ENCODE peak calls at places on chromosomes 5 and 9, in seven cellular contexts. A is progenitor cell of endocrine pancreas; K is T-cell; P is activated T-helper 1 cell treated with anti-CD3 and anti-CD28 coated beads, Interleukin-2, amount 50 U/mL, for 16 hours; O is AG04449; Y is AG04450; J is left colon. V is an unnamed sample.

GRCh38 chr5:105172918-105173317 is 1610.3 kb upstream of the NUDT12 start:
- DNase-seq in K (no peak), J (no peak), Y (no peak), P (no peak), O (no peak), A (no peak), V (no peak)

GRCh38 chr9:134163374-134164196 is 779 bp downstream of the RNU6ATAC start:
- DNase-seq in A (peak), J (peak), O (no peak), P (peak), K (peak), Y (no peak), V (peak)

GRCh38 chr9:114791312-114791711 is 14.5 kb downstream of the TNFSF15 start:
- DNase-seq in O (no peak), P (no peak), J (no peak), A (no peak), Y (no peak), K (no peak), V (no peak)

GRCh38 chr9:80784647-80785046 is 904.7 kb downstream of the TLE1 start:
- DNase-seq in A (no peak), K (no peak), P (no peak), O (no peak), J (no peak), Y (no peak), V (no peak)

GRCh38 chr9:110148384-110148783 is 59.6 kb downstream of the C9orf152 start:
- DNase-seq in J (no peak), A (no peak), Y (no peak), O (no peak), K (no peak), P (peak), V (no peak)

GRCh38 chr9:124766815-124767554 is 4.1 kb downstream of the NR6A1 start:
- DNase-seq in J (no peak), P (no peak), K (no peak), Y (no peak), O (no peak), A (no peak), V (no peak)

GRCh38 chr5:58133631-58134296 is 326.1 kb downstream of the PLK2 start:
- DNase-seq in J (no peak), O (no peak), K (no peak), P (no peak), A (no peak), Y (peak), V (no peak)

GRCh38 chr9:137087409-137087925 is 682 bp downstream of the MAN1B1 start:
- DNase-seq in Y (no peak), J (no peak), K (no peak), P (no peak), A (no peak), O (no peak), V (no peak)

GRCh38 chr5:11385901-11386293 is 518.3 kb downstream of the CTNND2 start:
- DNase-seq in A (no peak), J (no peak), O (no peak), Y (no peak), P (no peak), K (no peak), V (no peak)

GRCh38 chr5:178237431-178238312 is 5.1 kb upstream of the PHYKPL start:
- DNase-seq in P (no peak), A (no peak), J (peak), Y (no peak), K (no peak), O (no peak), V (no peak)

GRCh38 chr9:23926378-23926777 is 100.3 kb upstream of the ELAVL2 start:
- DNase-seq in Y (no peak), A (no peak), O (no peak), J (no peak), P (no peak), K (no peak), V (no peak)

GRCh38 chr5:141634720-141635119 is 1.9 kb downstream of the HDAC3 start:
- DNase-seq in O (no peak), K (no peak), J (no peak), A (no peak), P (no peak), Y (no peak), V (no peak)

GRCh38 chr9:136145580-136145979 is 26.9 kb upstream of the TMEM250 start:
- DNase-seq in J (no peak), P (no peak), O (no peak), K (no peak), Y (no peak), A (no peak), V (no peak)

GRCh38 chr9:131404581-131404980 is 10.7 kb downstream of the PRRC2B start:
- DNase-seq in K (no peak), O (no peak), Y (no peak), J (no peak), P (no peak), A (no peak), V (no peak)

GRCh38 chr5:138972230-138972629 is 97.1 kb upstream of the LRRTM2 start:
- DNase-seq in Y (no peak), K (no peak), A (no peak), O (no peak), J (no peak), P (no peak), V (no peak)

GRCh38 chr5:53343187-53343586 is 137.2 kb upstream of the FST start:
- DNase-seq in Y (peak), O (peak), J (no peak), P (no peak), K (no peak), A (no peak), V (no peak)

GRCh38 chr5:51187953-51188591 is 195.2 kb upstream of the ISL1 start:
- DNase-seq in O (no peak), K (no peak), A (no peak), P (no peak), Y (no peak), J (no peak), V (no peak)

GRCh38 chr5:9112520-9113291 is 433.2 kb downstream of the SEMA5A start:
- DNase-seq in J (no peak), P (no peak), A (no peak), Y (no peak), O (no peak), K (no peak), V (no peak)